ENCODE peak calls at places on chromosomes 16 and 17, in five cellular contexts. J, S, A, X and L are unnamed samples.

GRCh38 chr17:45852535-45853297 is 8.0 kb downstream of the SPPL2C start:
- DNase-seq in S (peak), J (peak), X (peak), A (no peak), L (peak)

GRCh38 chr17:2996208-2996855 is 67.1 kb downstream of the OR1D5 start:
- DNase-seq in J (no peak), X (no peak), S (no peak), A (no peak), L (no peak)

GRCh38 chr17:8072727-8073461 is 14.6 kb downstream of the ALOX12B start:
- DNase-seq in S (no peak), X (no peak), J (no peak), A (no peak), L (no peak)

GRCh38 chr16:12341966-12342365 is 365.4 kb downstream of the SNX29 start:
- DNase-seq in S (no peak), A (no peak), J (no peak), X (no peak), L (no peak)

GRCh38 chr17:32523017-32523680 is 36.4 kb downstream of the CDK5R1 start:
- DNase-seq in X (no peak), S (no peak), A (peak), J (no peak), L (no peak)

GRCh38 chr17:81381632-81382577 is 13.4 kb upstream of the BAHCC1 start:
- DNase-seq in S (no peak), A (no peak), X (no peak), J (no peak), L (no peak)

GRCh38 chr17:8436169-8436932 is 667 bp downstream of the NDEL1 start:
- DNase-seq in X (peak), S (no peak), J (peak), A (no peak), L (peak)

GRCh38 chr16:89473791-89474414 is 16.5 kb downstream of the ANKRD11 start:
- DNase-seq in X (no peak), S (no peak), J (no peak), A (no peak), L (no peak)

GRCh38 chr17:1078831-1079561 is 82.1 kb downstream of the TIMM22 start:
- DNase-seq in J (no peak), X (no peak), S (no peak), A (no peak), L (no peak)

GRCh38 chr16:67349172-67349571 is 22.6 kb downstream of the LRRC36 start:
- DNase-seq in X (no peak), S (no peak), J (peak), A (no peak), L (no peak)

GRCh38 chr17:56806949-56807348 is 26.8 kb downstream of the C17orf67 start:
- DNase-seq in X (no peak), J (no peak), A (no peak), S (no peak), L (no peak)

GRCh38 chr17:37131064-37131463 is 182.3 kb downstream of the AATF start:
- DNase-seq in A (no peak), J (no peak), X (no peak), S (no peak), L (no peak)

GRCh38 chr16:31335431-31335830 is 19.5 kb upstream of the ITGAX start:
- DNase-seq in A (no peak), S (no peak), J (no peak), X (no peak), L (peak)

GRCh38 chr16:17544785-17545184 is 74.0 kb upstream of the XYLT1 start:
- DNase-seq in X (peak), J (no peak), A (no peak), S (peak), L (peak)

GRCh38 chr17:83175551-83176271 is 96.3 kb downstream of the METRNL start:
- DNase-seq in A (no peak), S (no peak), J (no peak), X (no peak), L (no peak)

GRCh38 chr17:50198026-50198669 is 3.3 kb downstream of the COL1A1 start:
- DNase-seq in X (no peak), S (no peak), A (no peak), J (peak), L (peak)

GRCh38 chr17:4623249-4623648 is 18.2 kb downstream of the ALOX15 start:
- DNase-seq in J (no peak), X (no peak), S (no peak), A (no peak), L (no peak)

GRCh38 chr17:34378664-34379101 is 15.7 kb upstream of the CCL1 start:
- DNase-seq in S (no peak), X (no peak), A (peak), J (no peak), L (no peak)

GRCh38 chr17:67137860-67138259 is 93.5 kb downstream of the CACNG1 start:
- DNase-seq in X (no peak), A (no peak), J (no peak), S (no peak), L (no peak)

GRCh38 chr16:425740-426114 is 278 bp downstream of the RAB11FIP3 start:
- DNase-seq in X (no peak), A (no peak), S (no peak), J (no peak), L (peak)

GRCh38 chr17:12691173-12691572 is 25.5 kb downstream of the MYOCD start:
- DNase-seq in A (no peak), S (no peak), X (no peak), J (no peak), L (no peak)

GRCh38 chr17:35804658-35805192 is 4.6 kb upstream of the TAF15 start:
- DNase-seq in S (peak), X (peak), A (peak), J (peak), L (peak)

GRCh38 chr17:48439875-48440505 is 10.0 kb upstream of the SKAP1 start:
- DNase-seq in X (no peak), S (no peak), A (no peak), J (no peak), L (no peak)

GRCh38 chr16:9302102-9302501 is 210.7 kb downstream of the HAPSTR1 start:
- DNase-seq in S (no peak), A (no peak), X (no peak), J (no peak), L (no peak)

GRCh38 chr17:63474914-63475460 is 1.9 kb upstream of the ACE start:
- DNase-seq in J (no peak), X (no peak), S (no peak), A (no peak), L (no peak)

GRCh38 chr16:78852236-78852635 is 748.3 kb downstream of the MAF start:
- DNase-seq in S (no peak), A (no peak), X (no peak), J (no peak), L (no peak)

GRCh38 chr17:14805348-14805747 is 459.8 kb downstream of the PMP22 start:
- DNase-seq in A (no peak), S (no peak), J (peak), X (peak), L (no peak)

GRCh38 chr17:78278139-78278741 is 46.8 kb downstream of the TMEM235 start:
- DNase-seq in J (no peak), A (no peak), X (no peak), S (no peak), L (no peak)

GRCh38 chr16:69482410-69482951 is 58.1 kb downstream of the CYB5B start:
- DNase-seq in S (no peak), J (no peak), A (no peak), X (no peak), L (no peak)

GRCh38 chr16:76932541-76933211 is 258.3 kb upstream of the MON1B start:
- DNase-seq in S (no peak), X (no peak), J (no peak), A (no peak), L (no peak)

GRCh38 chr16:29232811-29233704 is 173.5 kb downstream of the NPIPB11 start:
- DNase-seq in X (no peak), A (no peak), S (no peak), J (no peak), L (no peak)

GRCh38 chr17:12024332-12024731 is 3.7 kb downstream of the MAP2K4 start:
- DNase-seq in J (peak), S (no peak), X (no peak), A (no peak), L (no peak)

GRCh38 chr17:8794636-8795035 is 4.5 kb downstream of the MFSD6L start:
- DNase-seq in J (no peak), S (no peak), A (no peak), X (no peak), L (no peak)

GRCh38 chr17:50517504-50518264 is 9.4 kb downstream of the MYCBPAP start:
- DNase-seq in S (no peak), J (peak), A (no peak), X (no peak), L (no peak)

GRCh38 chr17:29930399-29931010 is 477 bp upstream of the SSH2 start:
- DNase-seq in S (no peak), J (peak), A (no peak), X (no peak), L (no peak)

GRCh38 chr17:163514-164103 is 17.8 kb downstream of the DOC2B start:
- DNase-seq in A (no peak), J (peak), S (no peak), X (no peak), L (no peak)

GRCh38 chr17:9028171-9028570 is 6.9 kb downstream of the NTN1 start:
- DNase-seq in S (no peak), J (no peak), A (no peak), X (no peak), L (no peak)

GRCh38 chr16:15572329-15573001 is 70.5 kb downstream of the MARF1 start:
- DNase-seq in X (no peak), J (peak), A (no peak), S (no peak), L (no peak)

GRCh38 chr16:2514333-2515179 is 804 bp downstream of the ATP6V0C start:
- DNase-seq in X (no peak), J (no peak), A (no peak), S (no peak), L (no peak)

GRCh38 chr16:27304881-27305280 is 8.9 kb upstream of the IL4R start:
- DNase-seq in S (no peak), J (no peak), X (no peak), A (no peak), L (no peak)
- TF ChIP-seq SUZ12 in S (no peak), J (no peak), X (no peak), A (no peak), L (no peak)

GRCh38 chr16:55567382-55567781 is 898 bp downstream of the CAPNS2 start:
- DNase-seq in A (no peak), S (no peak), J (no peak), X (no peak), L (no peak)
- TF ChIP-seq SUZ12 in A (no peak), S (no peak), J (no peak), X (no peak), L (no peak)

GRCh38 chr16:84084570-84085270 is 32.0 kb downstream of the MBTPS1 start:
- DNase-seq in J (peak), A (peak), S (peak), X (peak), L (peak)
- TF ChIP-seq SUZ12 in J (no peak), A (no peak), S (no peak), X (no peak), L (no peak)

DNA sequence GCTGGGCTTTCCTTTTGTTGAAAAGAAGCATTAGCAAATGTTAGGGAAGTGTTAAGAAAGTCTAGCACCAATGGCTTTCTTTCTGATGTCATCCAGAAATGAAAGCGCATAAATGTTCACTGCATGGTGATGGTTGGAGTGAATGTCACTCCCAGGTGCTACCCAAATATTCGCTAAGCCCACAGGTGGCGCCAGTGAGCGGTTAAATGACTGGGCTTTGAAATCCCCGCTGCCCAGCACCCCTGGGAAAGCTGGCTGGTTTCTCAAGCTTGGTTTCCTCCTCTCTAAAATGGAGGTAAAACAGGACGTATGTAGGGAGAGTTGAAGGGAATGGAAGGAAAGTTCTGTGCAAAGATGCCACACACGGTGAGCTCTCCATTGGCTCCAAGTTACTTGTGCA is 104.4 kb downstream of the IRX5 start:
- DNase-seq in J (peak), S (no peak), A (no peak), X (peak), L (peak)
- TF ChIP-seq SUZ12 in J (no peak), S (no peak), A (no peak), X (no peak), L (no peak)

DNA sequence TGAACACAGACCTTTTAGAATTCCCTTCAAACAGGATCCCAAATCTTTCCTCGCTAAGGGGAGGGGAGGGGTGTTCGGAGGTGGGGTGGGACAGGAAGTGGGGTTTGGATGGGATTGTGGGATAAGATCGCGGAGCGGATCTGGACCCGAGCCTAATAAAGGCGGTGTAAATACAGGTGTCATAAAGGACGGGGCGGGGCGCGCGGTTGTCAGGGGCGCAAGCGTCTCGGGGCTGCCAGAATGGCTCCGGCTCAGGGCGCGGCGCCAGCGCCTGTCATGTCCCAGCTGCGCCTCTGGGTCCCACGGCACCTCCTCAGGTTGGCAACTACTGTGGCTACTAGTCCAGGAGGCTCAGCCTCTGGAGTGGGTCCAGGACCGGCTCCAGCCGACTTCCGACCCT is 59.8 kb upstream of the FBXO47 start:
- DNase-seq in X (no peak), S (no peak), A (no peak), J (no peak), L (peak)
- TF ChIP-seq SUZ12 in X (no peak), S (no peak), A (no peak), J (no peak), L (no peak)

GRCh38 chr16:71216714-71217113 is 13.8 kb downstream of the HYDIN start:
- DNase-seq in J (no peak), A (no peak), X (no peak), S (no peak), L (no peak)

DNA sequence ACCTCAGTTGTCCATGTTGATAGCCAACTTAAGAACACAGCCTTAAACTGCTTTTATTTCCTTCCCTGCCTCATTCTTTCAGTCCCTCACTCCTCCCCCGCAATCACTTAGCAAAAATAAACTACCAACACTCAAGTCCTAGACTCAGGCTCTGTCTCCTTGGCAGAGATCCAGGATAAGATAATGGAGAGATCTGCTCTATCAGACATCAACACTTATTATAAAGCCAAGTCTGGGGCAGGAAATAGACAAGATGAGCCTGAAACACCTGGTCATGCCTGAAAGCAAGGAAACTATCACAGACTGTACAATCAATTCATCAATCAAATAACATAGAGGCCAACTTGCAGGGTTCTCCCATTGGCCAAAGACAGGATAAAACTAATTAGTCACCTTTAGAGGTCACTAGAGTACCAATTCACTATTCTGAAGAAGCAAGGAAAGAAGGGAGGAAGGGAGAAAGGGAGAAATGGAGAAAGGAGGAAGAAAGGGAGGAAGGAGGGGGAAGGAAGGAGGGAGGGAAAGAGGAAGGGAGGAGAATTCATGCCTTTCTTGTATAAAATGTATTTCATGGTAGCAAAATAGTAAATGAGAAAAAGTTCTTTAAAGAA is 15.6 kb downstream of the HYDIN start:
- DNase-seq in A (no peak), S (no peak), J (peak), X (no peak), L (no peak)
- TF ChIP-seq SUZ12 in A (no peak), S (no peak), J (no peak), X (no peak), L (no peak)

DNA sequence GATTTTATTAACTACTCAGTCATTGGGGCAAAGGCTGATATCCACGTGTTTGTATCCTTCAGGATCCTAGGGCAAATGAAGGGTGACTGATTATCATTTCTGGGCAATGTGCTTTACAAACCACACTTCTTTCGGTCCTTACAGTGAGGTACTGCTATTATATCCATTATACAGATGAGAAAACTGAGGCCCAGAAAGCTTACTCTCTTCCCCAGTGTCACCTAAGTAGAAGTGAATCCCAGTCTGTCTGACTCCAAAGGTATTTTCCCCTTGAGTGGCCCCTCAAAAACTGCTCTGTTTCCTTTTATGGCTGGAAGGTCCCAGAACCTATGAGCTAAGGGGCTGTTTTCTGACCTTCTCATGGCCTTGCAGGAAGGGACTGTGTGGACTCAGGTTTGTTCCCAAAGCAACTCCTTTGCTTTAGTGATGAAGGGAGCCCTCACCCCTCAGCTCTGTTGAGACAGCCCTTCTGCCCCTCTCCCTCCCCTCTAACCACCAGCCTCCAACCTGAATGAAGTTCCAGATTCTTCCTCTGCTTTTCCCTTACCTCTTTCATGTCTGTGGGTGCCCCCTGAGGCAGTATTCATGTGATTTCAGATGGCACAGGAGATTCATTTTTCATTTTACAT is 27.4 kb upstream of the ADGRG1 start:
- DNase-seq in X (no peak), A (no peak), S (no peak), J (no peak), L (no peak)
- TF ChIP-seq SUZ12 in X (no peak), A (no peak), S (no peak), J (no peak), L (no peak)

GRCh38 chr16:85197611-85198566 is 85.6 kb upstream of the CIBAR2 start:
- DNase-seq in S (no peak), A (no peak), J (peak), X (no peak), L (no peak)
- TF ChIP-seq SUZ12 in S (no peak), A (no peak), J (no peak), X (no peak), L (no peak)

GRCh38 chr17:40020146-40020545 is 4.9 kb downstream of the CSF3 start:
- DNase-seq in J (no peak), S (no peak), X (no peak), A (no peak), L (no peak)

GRCh38 chr17:40022497-40022896 is 7.3 kb downstream of the CSF3 start:
- DNase-seq in X (no peak), A (no peak), S (no peak), J (no peak), L (no peak)

GRCh38 chr17:40022961-40023541 is 7.8 kb downstream of the CSF3 start:
- DNase-seq in J (no peak), S (no peak), A (no peak), X (no peak), L (no peak)

GRCh38 chr17:40019140-40019991 is 4.1 kb downstream of the CSF3 start:
- DNase-seq in S (no peak), A (no peak), X (no peak), J (no peak), L (no peak)

DNA sequence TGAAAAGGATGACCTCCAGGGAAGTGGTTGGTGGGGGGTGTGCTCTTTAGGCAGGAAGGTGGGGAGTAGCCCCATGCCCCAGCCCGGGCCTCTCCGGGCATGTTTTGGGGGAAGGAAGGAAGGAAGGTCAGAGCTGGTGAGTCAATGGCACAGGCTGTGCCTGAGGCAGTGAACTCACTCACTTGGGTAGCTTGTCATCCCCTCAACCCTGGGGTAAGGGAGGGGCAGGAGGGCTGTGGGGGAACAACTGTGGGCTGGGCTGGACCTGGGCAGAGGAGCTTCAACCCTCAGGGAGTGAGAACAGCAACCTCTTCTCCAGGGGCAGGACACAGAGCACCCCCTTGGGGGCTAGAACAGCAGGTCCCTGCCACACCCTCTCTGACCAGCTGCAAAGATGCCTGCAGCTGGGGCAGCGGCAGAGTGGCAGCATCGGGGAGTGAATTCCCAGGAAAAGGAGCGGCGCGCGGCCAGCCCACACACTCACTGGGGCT is 6.3 kb downstream of the CSF3 start:
- DNase-seq in S (no peak), A (no peak), X (no peak), J (no peak), L (no peak)
- TF ChIP-seq SUZ12 in S (no peak), A (no peak), X (no peak), J (no peak), L (no peak)

DNA sequence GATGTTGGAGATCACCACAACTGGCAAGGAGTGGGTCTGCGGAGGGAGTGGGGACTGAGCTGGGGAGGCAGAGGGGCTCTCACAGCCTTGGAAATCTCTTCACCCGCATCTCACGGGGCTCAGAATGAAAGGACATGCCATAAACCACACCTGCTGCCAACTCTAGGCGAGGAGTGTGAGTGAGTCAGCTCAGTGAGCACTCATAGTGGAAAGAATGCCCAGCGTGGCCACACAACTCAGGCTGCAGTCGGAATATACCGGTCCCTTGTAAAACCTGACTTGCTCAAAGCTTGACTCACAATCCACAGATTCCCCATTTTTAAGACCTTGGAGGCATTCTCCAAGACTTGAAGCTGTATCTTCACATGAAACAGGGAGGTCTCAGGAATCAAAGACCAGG is 36.7 kb downstream of the STAT5A start:
- DNase-seq in S (no peak), J (no peak), A (no peak), X (no peak), L (no peak)
- TF ChIP-seq SUZ12 in S (no peak), J (no peak), A (no peak), X (no peak), L (no peak)